ENCODE peak calls at places on chromosome 7, in nine cellular contexts. Q, X, J, K, D, R, I, P and E are unnamed samples.

GRCh38 chr7:142301923-142302550 is 44.2 kb upstream of the PRSS58 start:
- DNase-seq in Q (no peak), X (no peak), J (no peak), K (no peak), D (peak), R (no peak), I (peak), P (peak), E (peak)

GRCh38 chr7:145169908-145170307 is 334.1 kb upstream of the TPK1 start:
- DNase-seq in Q (no peak), X (no peak), J (peak), K (no peak), D (no peak), R (no peak), I (no peak), P (peak), E (no peak)

GRCh38 chr7:4123823-4124222 is 558.3 kb upstream of the FOXK1 start:
- DNase-seq in Q (no peak), X (no peak), J (peak), K (no peak), D (no peak), R (no peak), I (no peak), P (peak), E (peak)

GRCh38 chr7:17772581-17773288 is 167.6 kb downstream of the SNX13 start:
- DNase-seq in Q (no peak), X (no peak), J (peak), K (no peak), D (no peak), R (no peak), I (no peak), P (no peak), E (no peak)

GRCh38 chr7:116211006-116211912 is 920 bp downstream of the TES start:
- DNase-seq in Q (peak), X (peak), J (peak), K (peak), D (peak), R (peak), I (peak), P (peak), E (peak)

GRCh38 chr7:90618880-90619279 is 22.8 kb downstream of the CDK14 start:
- DNase-seq in Q (no peak), X (no peak), J (no peak), K (no peak), D (no peak), R (no peak), I (no peak), P (peak), E (no peak)

GRCh38 chr7:19491821-19492452 is 216.9 kb downstream of the POLR1F start:
- DNase-seq in Q (no peak), X (no peak), J (peak), K (no peak), D (peak), R (peak), I (peak), P (peak), E (peak)

GRCh38 chr7:4208086-4208485 is 474.0 kb upstream of the FOXK1 start:
- DNase-seq in Q (no peak), X (no peak), J (no peak), K (no peak), D (no peak), R (no peak), I (no peak), P (no peak), E (no peak)

GRCh38 chr7:5491251-5492044 is 67.8 kb upstream of the TNRC18 start:
- DNase-seq in Q (no peak), X (no peak), J (peak), K (no peak), D (no peak), R (no peak), I (no peak), P (no peak), E (no peak)

GRCh38 chr7:151485006-151485732 is 34.5 kb downstream of the RHEB start:
- DNase-seq in Q (no peak), X (no peak), J (peak), K (no peak), D (peak), R (no peak), I (no peak), P (peak), E (peak)

GRCh38 chr7:80087768-80088170 is 46.9 kb upstream of the GNAI1 start:
- DNase-seq in Q (no peak), X (no peak), J (peak), K (no peak), D (peak), R (no peak), I (no peak), P (peak), E (no peak)

GRCh38 chr7:72336887-72337821 is 75.0 kb downstream of the CALN1 start:
- DNase-seq in Q (no peak), X (no peak), J (no peak), K (no peak), D (no peak), R (no peak), I (peak), P (no peak), E (no peak)

GRCh38 chr7:25262586-25262985 is 34.3 kb upstream of the NPVF start:
- DNase-seq in Q (no peak), X (no peak), J (no peak), K (no peak), D (no peak), R (no peak), I (no peak), P (peak), E (peak)

GRCh38 chr7:116434820-116435341 is 64.7 kb upstream of the CAV2 start:
- DNase-seq in Q (no peak), X (no peak), J (peak), K (no peak), D (peak), R (no peak), I (no peak), P (peak), E (peak)

GRCh38 chr7:133984023-133984422 is 143.1 kb upstream of the LRGUK start:
- DNase-seq in Q (no peak), X (no peak), J (no peak), K (no peak), D (no peak), R (no peak), I (no peak), P (no peak), E (no peak)

GRCh38 chr7:120714945-120715344 is 143.0 kb downstream of the TSPAN12 start:
- DNase-seq in Q (no peak), X (no peak), J (peak), K (no peak), D (no peak), R (no peak), I (no peak), P (peak), E (peak)

GRCh38 chr7:125059861-125060456 is 130.3 kb upstream of the POT1 start:
- DNase-seq in Q (no peak), X (no peak), J (peak), K (no peak), D (no peak), R (no peak), I (peak), P (peak), E (peak)

GRCh38 chr7:150369740-150370501 is 1.3 kb downstream of the REPIN1 start:
- DNase-seq in Q (no peak), X (no peak), J (no peak), K (no peak), D (no peak), R (no peak), I (no peak), P (no peak), E (no peak)

GRCh38 chr7:17041324-17041723 is 159.5 kb upstream of the AGR3 start:
- DNase-seq in Q (no peak), X (no peak), J (peak), K (no peak), D (peak), R (no peak), I (no peak), P (peak), E (peak)

GRCh38 chr7:41880107-41880506 is 177.2 kb upstream of the INHBA start:
- DNase-seq in Q (no peak), X (no peak), J (peak), K (no peak), D (peak), R (peak), I (no peak), P (peak), E (peak)

GRCh38 chr7:142853739-142854504 is 954 bp upstream of the EPHB6 start:
- DNase-seq in Q (peak), X (peak), J (peak), K (peak), D (no peak), R (peak), I (peak), P (peak), E (peak)

GRCh38 chr7:2048531-2048930 is 184.2 kb downstream of the MAD1L1 start:
- DNase-seq in Q (no peak), X (no peak), J (no peak), K (no peak), D (no peak), R (no peak), I (no peak), P (no peak), E (no peak)

GRCh38 chr7:98930464-98930863 is 52.1 kb downstream of the TRRAP start:
- DNase-seq in Q (no peak), X (no peak), J (no peak), K (peak), D (no peak), R (no peak), I (no peak), P (no peak), E (no peak)

GRCh38 chr7:45589915-45590678 is 15.9 kb downstream of the ADCY1 start:
- DNase-seq in Q (no peak), X (no peak), J (no peak), K (no peak), D (no peak), R (no peak), I (no peak), P (no peak), E (no peak)

GRCh38 chr7:72038022-72038732 is 374.0 kb downstream of the CALN1 start:
- DNase-seq in Q (no peak), X (no peak), J (no peak), K (no peak), D (no peak), R (no peak), I (no peak), P (no peak), E (no peak)

GRCh38 chr7:35593896-35594295 is 101.0 kb downstream of the HERPUD2 start:
- DNase-seq in Q (no peak), X (no peak), J (no peak), K (no peak), D (no peak), R (no peak), I (no peak), P (no peak), E (no peak)
- TF ChIP-seq CTCF in Q (no peak), X (no peak), J (peak), K (no peak), D (peak), R (no peak), I (peak), P (peak), E (peak)

DNA sequence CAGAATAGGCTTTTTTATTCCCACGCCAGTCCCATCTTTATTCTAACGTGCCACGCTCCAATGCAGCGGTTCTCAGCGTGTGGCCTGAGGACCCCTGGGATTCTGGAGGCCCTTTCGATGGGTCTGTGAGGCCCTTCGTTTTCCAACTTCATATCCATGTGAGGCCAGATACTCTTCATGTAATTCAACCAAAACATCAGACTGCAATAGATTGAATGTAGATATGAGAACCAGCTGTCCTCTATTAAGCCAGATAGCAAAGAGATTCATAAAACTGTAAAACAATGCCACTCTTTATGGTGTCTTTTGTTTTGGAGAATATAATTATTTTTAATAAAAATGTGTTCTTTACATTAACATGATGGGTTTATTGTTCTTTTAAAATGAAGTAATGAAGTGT is 53.2 kb upstream of the KMT2C start:
- DNase-seq in Q (no peak), X (no peak), J (no peak), K (no peak), D (no peak), R (no peak), I (no peak), P (no peak), E (no peak)
- TF ChIP-seq CTCF in Q (no peak), X (no peak), J (no peak), K (no peak), D (no peak), R (no peak), I (no peak), P (no peak), E (no peak)

GRCh38 chr7:954330-955238 is at the start of gene ADAP1:
- DNase-seq in Q (peak), X (no peak), J (peak), K (no peak), D (no peak), R (peak), I (peak), P (peak), E (no peak)
- TF ChIP-seq CTCF in Q (peak), X (peak), J (no peak), K (no peak), D (no peak), R (no peak), I (peak), P (no peak), E (no peak)

DNA sequence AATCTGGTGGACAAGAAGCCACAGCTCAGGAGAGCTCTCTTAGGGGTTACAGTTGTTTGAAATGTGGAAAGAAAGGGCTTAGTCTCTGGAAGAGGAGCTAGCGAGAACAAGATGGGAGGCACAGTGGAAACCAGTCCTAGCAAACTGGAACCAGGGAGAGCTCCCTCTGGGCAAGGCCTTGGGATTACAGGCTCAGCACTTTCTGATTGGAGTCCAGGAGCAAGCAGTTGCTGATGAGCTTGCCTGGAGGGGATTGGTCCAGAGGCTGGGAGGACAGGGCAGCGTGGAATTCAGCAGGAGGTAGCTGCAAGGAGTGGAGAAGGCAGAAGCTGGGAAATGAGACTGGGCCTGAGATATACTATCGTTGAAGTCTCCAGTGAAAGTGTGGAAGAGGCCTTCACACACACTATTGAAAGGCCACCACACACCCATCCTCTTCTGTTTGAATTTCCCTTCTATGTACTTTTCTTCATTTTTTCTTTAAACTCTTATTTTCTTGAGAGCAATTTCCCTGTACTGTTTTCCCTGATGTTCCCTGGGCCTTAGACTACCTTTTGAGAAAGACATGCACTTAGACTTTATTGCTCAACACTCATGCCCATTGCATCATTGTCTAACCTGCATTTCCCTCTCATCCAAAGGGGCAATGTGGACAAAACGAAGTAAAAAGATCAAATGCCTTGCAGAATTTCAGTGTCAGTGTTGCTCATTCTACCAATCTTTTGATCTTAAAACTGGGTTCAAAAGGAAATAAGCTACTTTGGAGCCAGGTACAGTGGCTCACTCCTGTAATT is 57.8 kb upstream of the LANCL2 start:
- DNase-seq in Q (no peak), X (no peak), J (no peak), K (no peak), D (peak), R (peak), I (no peak), P (no peak), E (no peak)
- TF ChIP-seq CTCF in Q (no peak), X (no peak), J (peak), K (no peak), D (peak), R (no peak), I (no peak), P (no peak), E (peak)

DNA sequence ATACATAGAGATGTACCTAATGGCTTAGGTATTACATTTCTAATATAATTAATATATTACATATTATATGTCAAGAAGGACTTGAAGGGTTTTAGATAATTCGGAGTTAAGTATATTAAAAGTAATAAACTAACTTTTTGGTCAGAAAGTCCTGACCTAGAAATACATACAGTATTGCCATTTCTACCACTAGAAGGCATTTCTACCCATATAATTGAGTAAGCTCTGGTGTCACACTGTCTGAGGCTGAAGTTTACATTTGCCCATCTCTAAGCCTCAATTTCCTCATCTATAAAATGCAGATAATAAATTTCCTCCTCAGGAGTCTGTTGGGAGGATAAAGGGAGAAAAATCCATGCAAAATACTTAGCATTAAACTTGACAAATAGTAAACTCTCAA is 7.1 kb downstream of the FKBP14 start:
- DNase-seq in Q (no peak), X (no peak), J (no peak), K (no peak), D (no peak), R (no peak), I (no peak), P (no peak), E (no peak)
- TF ChIP-seq CTCF in Q (no peak), X (no peak), J (peak), K (no peak), D (peak), R (peak), I (no peak), P (peak), E (peak)

DNA sequence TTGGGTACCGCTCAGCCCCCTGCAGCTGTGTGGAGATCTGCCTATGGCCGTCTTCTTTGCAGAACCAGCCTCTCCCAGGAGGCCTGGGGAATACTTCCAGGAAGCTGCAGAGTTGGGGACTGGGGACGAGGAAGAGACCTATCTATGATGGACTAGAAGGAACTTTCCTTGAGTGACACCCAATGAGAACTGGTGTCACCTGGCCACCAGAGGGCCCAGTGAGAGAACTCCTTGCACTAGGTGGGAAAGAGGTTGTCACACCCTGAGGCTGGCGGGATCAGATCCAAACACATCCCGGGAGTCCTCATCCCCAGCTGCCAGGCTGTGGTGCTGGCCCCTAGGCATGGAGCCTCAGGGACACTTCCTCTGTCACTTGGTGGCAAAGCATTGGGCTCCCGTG is 4.9 kb upstream of the GRID2IP start:
- DNase-seq in Q (no peak), X (no peak), J (no peak), K (no peak), D (no peak), R (peak), I (peak), P (peak), E (no peak)
- TF ChIP-seq CTCF in Q (no peak), X (no peak), J (no peak), K (no peak), D (peak), R (peak), I (peak), P (peak), E (no peak)

DNA sequence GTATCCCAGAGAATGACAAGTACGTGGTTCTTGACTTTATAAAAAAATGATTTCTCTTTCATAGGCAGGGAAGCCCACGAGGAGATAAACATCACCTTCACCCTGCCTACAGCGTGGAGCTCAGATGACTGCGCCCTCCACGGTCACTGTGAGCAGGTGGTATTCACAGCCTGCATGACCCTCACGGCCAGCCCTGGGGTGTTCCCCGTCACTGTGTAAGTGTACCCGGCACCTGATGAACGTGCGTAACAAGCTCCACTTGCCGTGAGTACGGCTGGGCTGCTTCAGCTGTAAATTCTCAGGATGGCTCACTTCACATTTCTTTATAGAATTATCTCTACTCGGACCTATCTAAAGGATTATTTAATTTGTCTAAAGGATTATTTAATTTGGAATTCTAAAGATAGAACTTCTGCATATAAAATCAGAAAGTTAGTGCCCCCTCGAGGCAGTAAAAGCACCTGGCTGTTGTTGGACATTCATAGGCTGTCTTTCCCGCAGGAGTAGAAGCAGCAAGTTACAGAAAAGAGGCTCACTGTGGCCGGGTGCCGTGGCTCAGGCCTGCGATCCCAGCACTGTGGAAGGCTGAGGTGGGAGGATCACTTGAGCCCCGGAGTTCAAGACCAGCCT is 27.6 kb downstream of the TMEM248 start:
- DNase-seq in Q (no peak), X (no peak), J (no peak), K (no peak), D (no peak), R (no peak), I (no peak), P (no peak), E (no peak)
- TF ChIP-seq CTCF in Q (no peak), X (no peak), J (no peak), K (no peak), D (no peak), R (no peak), I (no peak), P (no peak), E (no peak)

DNA sequence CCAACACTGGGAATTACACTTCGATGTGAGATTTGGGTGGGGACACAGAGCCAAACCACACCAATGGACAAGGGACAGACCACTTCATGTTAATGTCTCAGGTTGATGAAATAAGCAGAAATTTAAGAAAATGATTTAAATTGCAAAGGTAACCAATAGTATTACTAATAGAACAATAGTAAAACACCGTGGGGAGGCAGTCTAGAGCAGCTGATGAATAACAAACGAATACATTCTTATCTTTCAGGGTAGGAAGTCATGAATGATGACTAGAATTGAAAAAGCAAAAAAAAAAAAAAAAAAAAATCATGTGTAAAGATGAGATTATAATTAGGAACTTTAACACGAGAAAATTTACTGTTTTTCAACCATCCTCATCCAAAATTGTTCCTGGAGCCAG is 171.9 kb upstream of the TEX47 start:
- DNase-seq in Q (no peak), X (no peak), J (no peak), K (no peak), D (no peak), R (no peak), I (no peak), P (no peak), E (no peak)
- TF ChIP-seq CTCF in Q (no peak), X (no peak), J (no peak), K (no peak), D (no peak), R (no peak), I (peak), P (peak), E (no peak)

GRCh38 chr7:73578342-73579124 is at the start of gene TBL2:
- DNase-seq in Q (peak), X (peak), J (peak), K (peak), D (peak), R (peak), I (peak), P (peak), E (peak)
- TF ChIP-seq CTCF in Q (peak), X (no peak), J (peak), K (no peak), D (peak), R (no peak), I (peak), P (no peak), E (peak)